ENCODE peak calls at places on chromosomes 4 and X, in four cellular contexts. M is EH, Y is fibroblast of mammary gland, K is AML-193. J is an unnamed sample.

GRCh38 chr4:929096-929765 is 2.9 kb downstream of the GAK start:
- DNase-seq in M (no peak), Y (no peak), K (no peak), J (no peak)

GRCh38 chr4:118280501-118281218 is 72.1 kb downstream of the PRSS12 start:
- DNase-seq in M (peak; percentile 81), Y (peak; percentile 81), K (peak; percentile 24), J (peak; percentile 61)

GRCh38 chr4:146582864-146583263 is 55.8 kb upstream of the POU4F2 start:
- DNase-seq in M (peak; percentile 7), Y (peak; percentile 11), K (peak; percentile 46), J (no peak)

GRCh38 chr4:158863296-158863695 is 94.5 kb downstream of the FNIP2 start:
- DNase-seq in M (no peak), Y (no peak), K (no peak), J (no peak)

GRCh38 chr4:149203256-149204001 is 612.2 kb downstream of the IQCM start:
- DNase-seq in M (peak; percentile 4), Y (peak; percentile 21), K (no peak), J (no peak)

GRCh38 chrX:152850465-152850864 is 19.6 kb downstream of the NSDHL start:
- DNase-seq in M (no peak), Y (no peak), K (no peak), J (no peak)

GRCh38 chr4:19722404-19722803 is 529.3 kb upstream of the SLIT2 start:
- DNase-seq in M (no peak), Y (no peak), K (no peak), J (peak; percentile 69)

GRCh38 chr4:149754526-149754925 is 61.1 kb downstream of the IQCM start:
- DNase-seq in M (peak; percentile 65), Y (peak; percentile 36), K (no peak), J (no peak)

GRCh38 chrX:38627683-38628082 is 66.3 kb downstream of the TSPAN7 start:
- DNase-seq in M (peak; percentile 16), Y (peak; percentile 36), K (peak; percentile 25), J (no peak)

GRCh38 chr4:108926058-108926457 is 163.2 kb upstream of the ETNPPL start:
- DNase-seq in M (peak; percentile 40), Y (peak; percentile 76), K (no peak), J (no peak)

GRCh38 chr4:145482209-145483021 is 762 bp downstream of the SMAD1 start:
- DNase-seq in M (peak; percentile 74), Y (peak; percentile 78), K (peak; percentile 39), J (no peak)

GRCh38 chrX:97685753-97686152 is 802.0 kb downstream of the RPA4 start:
- DNase-seq in M (peak; percentile 34), Y (peak; percentile 44), K (peak; percentile 2), J (peak; percentile 20)

GRCh38 chrX:118974908-118975671 is 672 bp downstream of the LONRF3 start:
- DNase-seq in M (peak; percentile 4), Y (no peak), K (no peak), J (no peak)

GRCh38 chrX:106912864-106913263 is 7.3 kb upstream of the CLDN2 start:
- DNase-seq in M (peak; percentile 7), Y (peak; percentile 62), K (no peak), J (no peak)

GRCh38 chr4:88211473-88212252 is 53.2 kb upstream of the ABCG2 start:
- DNase-seq in M (peak; percentile 62), Y (peak; percentile 49), K (peak; percentile 40), J (no peak)

GRCh38 chrX:103941201-103941975 is 21.0 kb upstream of the TMSB15B start:
- DNase-seq in M (peak; percentile 50), Y (peak; percentile 50), K (peak; percentile 19), J (no peak)

GRCh38 chrX:40866878-40867277 is 131.5 kb upstream of the MED14 start:
- DNase-seq in M (peak; percentile 67), Y (no peak), K (no peak), J (no peak)

GRCh38 chrX:23773601-23774175 is 9.3 kb upstream of the SAT1 start:
- DNase-seq in M (no peak), Y (no peak), K (peak; percentile 9), J (no peak)

GRCh38 chr4:155569960-155570515 is 96.6 kb upstream of the GUCY1A1 start:
- DNase-seq in M (peak; percentile 90), Y (peak; percentile 92), K (no peak), J (no peak)

GRCh38 chr4:15037923-15038541 is 35.8 kb downstream of the CPEB2 start:
- DNase-seq in M (peak; percentile 60), Y (no peak), K (no peak), J (no peak)

GRCh38 chr4:7980036-7980435 is 40.4 kb upstream of the AFAP1 start:
- DNase-seq in M (peak; percentile 59), Y (no peak), K (no peak), J (no peak)

GRCh38 chr4:6955261-6955911 is 45.8 kb downstream of the TBC1D14 start:
- DNase-seq in M (no peak), Y (no peak), K (no peak), J (no peak)

GRCh38 chr4:82896755-82897154 is 3.8 kb upstream of the THAP9 start:
- DNase-seq in M (no peak), Y (no peak), K (no peak), J (no peak)

GRCh38 chr4:10085828-10086505 is 30.6 kb downstream of the WDR1 start:
- DNase-seq in M (no peak), Y (no peak), K (no peak), J (no peak)

GRCh38 chr4:124061413-124061812 is 651.1 kb downstream of the ANKRD50 start:
- DNase-seq in M (peak; percentile 65), Y (peak; percentile 90), K (no peak), J (no peak)

GRCh38 chr4:124833831-124834505 is 121.4 kb upstream of the ANKRD50 start:
- DNase-seq in M (no peak), Y (no peak), K (no peak), J (no peak)

GRCh38 chr4:188012546-188012945 is 17.0 kb downstream of the ZFP42 start:
- DNase-seq in M (no peak), Y (no peak), K (no peak), J (no peak)

GRCh38 chr4:152255437-152255836 is 280.5 kb downstream of the FBXW7 start:
- DNase-seq in M (peak; percentile 44), Y (peak; percentile 42), K (no peak), J (no peak)

GRCh38 chr4:28073860-28074555 is 1213.4 kb downstream of the STIM2 start:
- DNase-seq in M (no peak), Y (no peak), K (no peak), J (no peak)

GRCh38 chr4:21001490-21001889 is 301.2 kb downstream of the PACRGL start:
- DNase-seq in M (no peak), Y (no peak), K (no peak), J (no peak)

GRCh38 chr4:156686120-156686519 is 285.5 kb downstream of the PDGFC start:
- DNase-seq in M (peak; percentile 97), Y (peak; percentile 96), K (no peak), J (no peak)

GRCh38 chrX:25020391-25021131 is 4.8 kb upstream of the ARX start:
- DNase-seq in M (no peak), Y (no peak), K (no peak), J (no peak)

GRCh38 chr4:153486281-153487151 is 20.4 kb downstream of the TMEM131L start:
- DNase-seq in M (peak; percentile 82), Y (peak; percentile 74), K (no peak), J (no peak)

GRCh38 chr4:154467886-154468285 is 23.7 kb downstream of the DCHS2 start:
- DNase-seq in M (peak; percentile 34), Y (peak; percentile 40), K (no peak), J (no peak)